ENCODE peak calls at places on chromosomes 13 and 19, in four cellular contexts. W is amniotic stem cell, I is endothelial cell of umbilical vein, V is cardiac fibroblast. F is an unnamed sample.

GRCh38 chr19:7550987-7551761 is 15.7 kb downstream of the PNPLA6 start:
- DNase-seq in W (no peak), I (peak; percentile 35), V (peak; percentile 74), F (no peak)

GRCh38 chr13:71252191-71252704 is 614.8 kb downstream of the DACH1 start:
- DNase-seq in W (no peak), I (peak; percentile 86), V (peak; percentile 27), F (no peak)

GRCh38 chr19:5090780-5091575 is 122.1 kb downstream of the KDM4B start:
- DNase-seq in W (no peak), I (no peak), V (peak; percentile 57), F (no peak)

GRCh38 chr13:78777973-78778372 is 119.0 kb upstream of the OBI1 start:
- DNase-seq in W (no peak), I (no peak), V (no peak), F (no peak)

GRCh38 chr13:51626749-51627148 is 42.5 kb downstream of the WDFY2 start:
- DNase-seq in W (no peak), I (no peak), V (no peak), F (no peak)

GRCh38 chr19:15457701-15458484 is 6.5 kb downstream of the RASAL3 start:
- DNase-seq in W (no peak), I (no peak), V (no peak), F (no peak)

GRCh38 chr13:99086149-99086868 is 108.4 kb upstream of the DOCK9 start:
- DNase-seq in W (no peak), I (peak; percentile 42), V (peak; percentile 54), F (no peak)

GRCh38 chr19:52453324-52454094 is at the start of gene ZNF578:
- DNase-seq in W (peak; percentile 66), I (peak; percentile 48), V (peak; percentile 89), F (no peak)

GRCh38 chr19:35555301-35556005 is 8.0 kb downstream of the ATP4A start:
- DNase-seq in W (no peak), I (no peak), V (peak; percentile 26), F (no peak)

GRCh38 chr19:44644391-44645016 is 794 bp downstream of the PVR start:
- DNase-seq in W (peak; percentile 20), I (peak; percentile 55), V (peak; percentile 41), F (no peak)

GRCh38 chr19:35828694-35829301 is 16.2 kb upstream of the PRODH2 start:
- DNase-seq in W (peak; percentile 48), I (peak; percentile 45), V (peak; percentile 68), F (no peak)

GRCh38 chr19:44050740-44051653 is 839 bp upstream of the ZNF223 start:
- DNase-seq in W (no peak), I (no peak), V (no peak), F (no peak)

GRCh38 chr13:100798739-100799361 is 124.3 kb upstream of the TMTC4 start:
- DNase-seq in W (no peak), I (no peak), V (no peak), F (no peak)

GRCh38 chr19:45780146-45780447 is 2.2 kb downstream of the DMPK start:
- DNase-seq in W (no peak), I (no peak), V (no peak), F (no peak)

F was measured in GDM1.